ENCODE peak calls at places on chromosomes 2 and 18, in six cellular contexts. One of them, this sample, is unnamed.

GRCh38 chr2:121881038-121881437 is 125.6 kb downstream of the TSN start:
- DNase-seq in HCT116: no peak
- DNase-seq in kidney: no peak
- DNase-seq in fibroblast of lung: no peak
- DNase-seq in IMR-90: no peak
- DNase-seq in astrocyte: no peak
- DNase-seq in this sample: no peak

GRCh38 chr18:74724186-74724585 is 126.5 kb downstream of the ZNF407 start:
- DNase-seq in HCT116: no peak
- DNase-seq in kidney: no peak
- DNase-seq in fibroblast of lung: peak
- DNase-seq in IMR-90: peak
- DNase-seq in astrocyte: peak
- DNase-seq in this sample: no peak

GRCh38 chr2:191758420-191759199 is 80.7 kb downstream of the NABP1 start:
- DNase-seq in HCT116: peak
- DNase-seq in kidney: no peak
- DNase-seq in fibroblast of lung: peak
- DNase-seq in IMR-90: peak
- DNase-seq in astrocyte: peak
- DNase-seq in this sample: peak

GRCh38 chr18:25805323-25805722 is 285.1 kb downstream of the SS18 start:
- DNase-seq in HCT116: no peak
- DNase-seq in kidney: no peak
- DNase-seq in fibroblast of lung: peak
- DNase-seq in IMR-90: peak
- DNase-seq in astrocyte: peak
- DNase-seq in this sample: no peak

GRCh38 chr2:68099260-68099659 is 36.5 kb upstream of the C1D start:
- DNase-seq in HCT116: no peak
- DNase-seq in kidney: no peak
- DNase-seq in fibroblast of lung: no peak
- DNase-seq in IMR-90: no peak
- DNase-seq in astrocyte: no peak
- DNase-seq in this sample: no peak

GRCh38 chr2:69946351-69947077 is 14.9 kb downstream of the ASPRV1 start:
- DNase-seq in HCT116: peak
- DNase-seq in kidney: no peak
- DNase-seq in fibroblast of lung: peak
- DNase-seq in IMR-90: peak
- DNase-seq in astrocyte: peak
- DNase-seq in this sample: no peak

GRCh38 chr2:33380001-33380609 is 96.3 kb upstream of the RASGRP3 start:
- DNase-seq in HCT116: peak
- DNase-seq in kidney: no peak
- DNase-seq in fibroblast of lung: no peak
- DNase-seq in IMR-90: no peak
- DNase-seq in astrocyte: no peak
- DNase-seq in this sample: peak

GRCh38 chr18:49967171-49967570 is 153.8 kb upstream of the ACAA2 start:
- DNase-seq in HCT116: peak
- DNase-seq in kidney: no peak
- DNase-seq in fibroblast of lung: no peak
- DNase-seq in IMR-90: no peak
- DNase-seq in astrocyte: no peak
- DNase-seq in this sample: no peak

GRCh38 chr2:8534729-8535397 is 147.0 kb upstream of the ID2 start:
- DNase-seq in HCT116: no peak
- DNase-seq in kidney: peak
- DNase-seq in fibroblast of lung: peak
- DNase-seq in IMR-90: peak
- DNase-seq in astrocyte: peak
- DNase-seq in this sample: peak

GRCh38 chr18:9321017-9321452 is 13.5 kb upstream of the TWSG1 start:
- DNase-seq in HCT116: no peak
- DNase-seq in kidney: no peak
- DNase-seq in fibroblast of lung: peak
- DNase-seq in IMR-90: peak
- DNase-seq in astrocyte: peak
- DNase-seq in this sample: no peak

GRCh38 chr2:237723613-237724012 is 75.0 kb upstream of the RBM44 start:
- DNase-seq in HCT116: no peak
- DNase-seq in kidney: no peak
- DNase-seq in fibroblast of lung: peak
- DNase-seq in IMR-90: peak
- DNase-seq in astrocyte: peak
- DNase-seq in this sample: no peak

GRCh38 chr2:8118940-8119781 is 562.7 kb upstream of the ID2 start:
- DNase-seq in HCT116: no peak
- DNase-seq in kidney: no peak
- DNase-seq in fibroblast of lung: no peak
- DNase-seq in IMR-90: no peak
- DNase-seq in astrocyte: no peak
- DNase-seq in this sample: no peak

GRCh38 chr2:134320930-134321329 is 67.1 kb downstream of the MGAT5 start:
- DNase-seq in HCT116: no peak
- DNase-seq in kidney: no peak
- DNase-seq in fibroblast of lung: no peak
- DNase-seq in IMR-90: no peak
- DNase-seq in astrocyte: no peak
- DNase-seq in this sample: no peak

GRCh38 chr18:50853863-50854271 is 25.1 kb upstream of the ME2 start:
- DNase-seq in HCT116: no peak
- DNase-seq in kidney: no peak
- DNase-seq in fibroblast of lung: peak
- DNase-seq in IMR-90: peak
- DNase-seq in astrocyte: peak
- DNase-seq in this sample: no peak

GRCh38 chr2:203797363-203798111 is 70.0 kb upstream of the CTLA4 start:
- DNase-seq in HCT116: no peak
- DNase-seq in kidney: no peak
- DNase-seq in fibroblast of lung: no peak
- DNase-seq in IMR-90: peak
- DNase-seq in astrocyte: peak
- DNase-seq in this sample: no peak

GRCh38 chr2:150309681-150310080 is 177.8 kb downstream of the RND3 start:
- DNase-seq in HCT116: no peak
- DNase-seq in kidney: no peak
- DNase-seq in fibroblast of lung: no peak
- DNase-seq in IMR-90: peak
- DNase-seq in astrocyte: peak
- DNase-seq in this sample: no peak

GRCh38 chr2:56292966-56293365 is 109.2 kb downstream of the CCDC85A start:
- DNase-seq in HCT116: no peak
- DNase-seq in kidney: no peak
- DNase-seq in fibroblast of lung: no peak
- DNase-seq in IMR-90: no peak
- DNase-seq in astrocyte: no peak
- DNase-seq in this sample: no peak

GRCh38 chr2:8149985-8150547 is 531.8 kb upstream of the ID2 start:
- DNase-seq in HCT116: no peak
- DNase-seq in kidney: no peak
- DNase-seq in fibroblast of lung: no peak
- DNase-seq in IMR-90: peak
- DNase-seq in astrocyte: peak
- DNase-seq in this sample: no peak

GRCh38 chr18:76546282-76546572 is 51.2 kb upstream of the ZNF516 start:
- DNase-seq in HCT116: no peak
- DNase-seq in kidney: no peak
- DNase-seq in fibroblast of lung: no peak
- DNase-seq in IMR-90: no peak
- DNase-seq in astrocyte: no peak
- DNase-seq in this sample: no peak

GRCh38 chr2:42942214-42942989 is 150.0 kb upstream of the HAAO start:
- DNase-seq in HCT116: no peak
- DNase-seq in kidney: no peak
- DNase-seq in fibroblast of lung: no peak
- DNase-seq in IMR-90: no peak
- DNase-seq in astrocyte: no peak
- DNase-seq in this sample: no peak

GRCh38 chr2:174121178-174121577 is 127.2 kb downstream of the OLA1 start:
- DNase-seq in HCT116: peak
- DNase-seq in kidney: no peak
- DNase-seq in fibroblast of lung: no peak
- DNase-seq in IMR-90: no peak
- DNase-seq in astrocyte: no peak
- DNase-seq in this sample: no peak

DNA sequence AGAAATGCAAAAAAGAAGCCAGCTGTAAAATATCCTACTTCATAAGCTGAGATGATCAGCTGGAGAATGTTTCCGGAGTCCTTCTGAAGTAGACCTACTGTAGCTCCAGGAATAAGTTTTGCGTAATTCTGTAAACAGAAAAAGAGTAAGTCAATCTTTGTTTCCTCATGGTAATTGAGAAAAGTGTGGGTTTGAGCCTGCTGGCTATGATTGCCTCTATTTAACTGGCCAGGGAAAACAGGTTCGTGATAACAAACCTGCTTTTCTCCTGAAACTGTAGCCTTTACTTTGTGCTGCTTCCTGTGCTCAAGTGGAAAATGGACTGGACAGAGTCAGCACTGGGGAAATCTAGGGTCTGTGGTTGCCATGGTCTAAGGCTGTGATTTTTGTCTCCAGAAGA is 58.1 kb downstream of the ITGB6 start:
- DNase-seq in HCT116: no peak
- DNase-seq in kidney: no peak
- DNase-seq in fibroblast of lung: peak
- DNase-seq in IMR-90: peak
- DNase-seq in astrocyte: no peak
- DNase-seq in this sample: no peak
- H3K9ac ChIP-seq in HCT116: no peak
- H3K9ac ChIP-seq in kidney: no peak
- H3K9ac ChIP-seq in fibroblast of lung: no peak
- H3K9ac ChIP-seq in IMR-90: no peak
- H3K9ac ChIP-seq in astrocyte: no peak
- H3K9ac ChIP-seq in this sample: no peak

GRCh38 chr18:991441-991840 is 86.8 kb downstream of the ADCYAP1 start:
- DNase-seq in HCT116: no peak
- DNase-seq in kidney: no peak
- DNase-seq in fibroblast of lung: no peak
- DNase-seq in IMR-90: no peak
- DNase-seq in astrocyte: no peak
- DNase-seq in this sample: no peak

GRCh38 chr18:993560-993959 is 88.9 kb downstream of the ADCYAP1 start:
- DNase-seq in HCT116: no peak
- DNase-seq in kidney: no peak
- DNase-seq in fibroblast of lung: no peak
- DNase-seq in IMR-90: no peak
- DNase-seq in astrocyte: no peak
- DNase-seq in this sample: no peak

GRCh38 chr18:997499-997898 is 92.8 kb downstream of the ADCYAP1 start:
- DNase-seq in HCT116: no peak
- DNase-seq in kidney: no peak
- DNase-seq in fibroblast of lung: no peak
- DNase-seq in IMR-90: no peak
- DNase-seq in astrocyte: no peak
- DNase-seq in this sample: no peak

GRCh38 chr18:998976-999375 is 94.3 kb downstream of the ADCYAP1 start:
- DNase-seq in HCT116: no peak
- DNase-seq in kidney: no peak
- DNase-seq in fibroblast of lung: no peak
- DNase-seq in IMR-90: no peak
- DNase-seq in astrocyte: no peak
- DNase-seq in this sample: no peak

GRCh38 chr18:995641-996040 is 91.0 kb downstream of the ADCYAP1 start:
- DNase-seq in HCT116: no peak
- DNase-seq in kidney: no peak
- DNase-seq in fibroblast of lung: peak
- DNase-seq in IMR-90: peak
- DNase-seq in astrocyte: peak
- DNase-seq in this sample: no peak
- H3K9ac ChIP-seq in HCT116: no peak
- H3K9ac ChIP-seq in kidney: no peak
- H3K9ac ChIP-seq in fibroblast of lung: no peak
- H3K9ac ChIP-seq in IMR-90: no peak
- H3K9ac ChIP-seq in astrocyte: no peak
- H3K9ac ChIP-seq in this sample: no peak

DNA sequence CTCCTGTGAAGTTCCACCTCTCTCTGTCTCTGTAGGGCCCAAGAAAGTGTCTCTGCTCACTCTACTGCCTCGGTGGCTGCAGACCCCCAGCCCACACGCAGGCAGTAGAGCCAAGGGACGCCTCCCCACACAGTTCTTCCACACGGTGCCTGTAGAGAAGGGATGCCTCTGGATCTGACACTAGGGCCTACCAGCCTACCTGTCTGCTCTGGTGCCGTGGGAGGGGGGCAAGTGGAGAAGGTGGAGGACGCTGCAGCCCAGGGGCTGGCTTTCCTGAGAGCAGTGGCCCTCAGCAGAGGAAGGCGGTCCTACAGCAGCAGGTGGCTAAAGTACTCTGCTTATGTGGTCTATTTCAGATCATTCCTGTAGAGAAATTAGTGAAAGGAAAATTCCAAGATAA is 9.0 kb upstream of the TMEM214 start:
- DNase-seq in HCT116: no peak
- DNase-seq in kidney: no peak
- DNase-seq in fibroblast of lung: no peak
- DNase-seq in IMR-90: no peak
- DNase-seq in astrocyte: no peak
- DNase-seq in this sample: no peak
- H3K9ac ChIP-seq in HCT116: no peak
- H3K9ac ChIP-seq in kidney: no peak
- H3K9ac ChIP-seq in fibroblast of lung: no peak
- H3K9ac ChIP-seq in IMR-90: no peak
- H3K9ac ChIP-seq in astrocyte: no peak
- H3K9ac ChIP-seq in this sample: no peak

GRCh38 chr2:219500135-219500534 is 1.4 kb downstream of the GMPPA start:
- DNase-seq in HCT116: no peak
- DNase-seq in kidney: no peak
- DNase-seq in fibroblast of lung: peak
- DNase-seq in IMR-90: peak
- DNase-seq in astrocyte: peak
- DNase-seq in this sample: no peak

GRCh38 chr2:219497495-219498279 is 1.0 kb upstream of the GMPPA start:
- DNase-seq in HCT116: peak
- DNase-seq in kidney: peak
- DNase-seq in fibroblast of lung: peak
- DNase-seq in IMR-90: peak
- DNase-seq in astrocyte: peak
- DNase-seq in this sample: no peak

GRCh38 chr2:219499058-219499307 is 292 bp downstream of the GMPPA start:
- DNase-seq in HCT116: no peak
- DNase-seq in kidney: no peak
- DNase-seq in fibroblast of lung: no peak
- DNase-seq in IMR-90: no peak
- DNase-seq in astrocyte: no peak
- DNase-seq in this sample: no peak

GRCh38 chr2:219498280-219499057 is at the start of gene GMPPA:
- DNase-seq in HCT116: peak
- DNase-seq in kidney: peak
- DNase-seq in fibroblast of lung: peak
- DNase-seq in IMR-90: peak
- DNase-seq in astrocyte: peak
- DNase-seq in this sample: peak

DNA sequence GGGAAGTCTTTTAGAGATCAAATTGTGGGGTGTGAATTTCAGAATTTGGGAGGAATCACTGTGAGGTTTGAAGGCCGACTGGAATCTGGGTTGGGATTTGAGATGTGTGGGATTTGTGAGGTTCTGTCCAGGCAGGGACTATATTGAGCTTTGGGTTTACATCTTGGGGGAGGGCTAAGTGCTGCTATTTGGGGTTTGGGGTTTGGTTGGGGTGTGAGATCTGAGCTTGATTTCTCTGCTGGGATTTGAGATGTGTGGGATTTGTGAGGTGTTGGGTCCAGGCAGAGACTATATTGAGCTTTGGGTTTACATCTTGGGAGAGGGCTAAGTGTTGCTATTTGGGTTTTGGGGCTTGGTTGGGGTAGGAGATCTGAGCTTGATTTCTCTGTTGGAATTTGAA is 864 bp downstream of the GMPPA start:
- DNase-seq in HCT116: no peak
- DNase-seq in kidney: no peak
- DNase-seq in fibroblast of lung: no peak
- DNase-seq in IMR-90: no peak
- DNase-seq in astrocyte: no peak
- DNase-seq in this sample: no peak
- H3K9ac ChIP-seq in HCT116: peak
- H3K9ac ChIP-seq in kidney: no peak
- H3K9ac ChIP-seq in fibroblast of lung: peak
- H3K9ac ChIP-seq in IMR-90: peak
- H3K9ac ChIP-seq in astrocyte: peak
- H3K9ac ChIP-seq in this sample: peak